ENCODE peak calls at places on chromosomes 5 and 9, in six cellular contexts. A is hepatocyte, L is SJSA1, U is upper lobe of right lung, P is IMR-90, W is A549. C is an unnamed sample.

GRCh38 chr5:8953911-8954310 is 592.0 kb downstream of the SEMA5A start:
- DNase-seq in L (no peak), U (no peak), A (no peak), W (no peak), P (peak; percentile 2), C (no peak)

GRCh38 chr9:137724114-137724445 is 105.3 kb downstream of the EHMT1 start:
- DNase-seq in U (no peak), L (no peak), P (peak; percentile 18), W (no peak), A (peak; percentile 63), C (no peak)

GRCh38 chr5:93281980-93282772 is 298.8 kb downstream of the NR2F1-AS1 start:
- DNase-seq in P (no peak), A (no peak), L (no peak), U (no peak), W (no peak), C (no peak)

GRCh38 chr9:696332-697090 is 145.0 kb upstream of the DMRT1 start:
- DNase-seq in P (peak; percentile 76), U (no peak), L (peak; percentile 54), A (peak; percentile 63), W (peak; percentile 33), C (peak; percentile 36)

GRCh38 chr5:163079618-163080017 is 357.8 kb upstream of the CCNG1 start:
- DNase-seq in L (no peak), A (no peak), P (no peak), U (no peak), W (no peak), C (peak; percentile 26)

GRCh38 chr9:2676466-2676865 is 40.8 kb upstream of the KCNV2 start:
- DNase-seq in A (no peak), U (no peak), L (no peak), P (no peak), W (no peak), C (peak; percentile 50)

GRCh38 chr5:77777281-77777892 is 1.2 kb upstream of the TBCA start:
- DNase-seq in P (peak; percentile 49), L (no peak), A (peak; percentile 69), W (no peak), U (no peak), C (peak; percentile 62)

GRCh38 chr5:128551476-128551875 is 13.4 kb upstream of the FBN2 start:
- DNase-seq in U (no peak), P (peak; percentile 24), W (no peak), L (no peak), A (no peak), C (no peak)

GRCh38 chr9:37413311-37413710 is 9.2 kb upstream of the GRHPR start:
- DNase-seq in U (no peak), W (no peak), P (no peak), L (no peak), A (no peak), C (peak; percentile 51)

GRCh38 chr5:116454417-116454927 is 120.2 kb downstream of the SEMA6A start:
- DNase-seq in U (no peak), L (peak; percentile 94), P (peak; percentile 92), W (no peak), A (peak; percentile 53), C (peak; percentile 94)

GRCh38 chr5:111493031-111493430 is 19.3 kb downstream of the STARD4 start:
- DNase-seq in L (no peak), W (no peak), A (no peak), U (no peak), P (no peak), C (no peak)

GRCh38 chr5:94021246-94021645 is 279.8 kb upstream of the POU5F2 start:
- DNase-seq in P (peak; percentile 74), A (no peak), W (peak; percentile 64), L (no peak), U (no peak), C (no peak)

GRCh38 chr5:93782978-93783377 is 41.6 kb upstream of the POU5F2 start:
- DNase-seq in A (no peak), W (no peak), U (no peak), P (peak; percentile 68), L (no peak), C (no peak)

GRCh38 chr9:22036866-22037626 is 27.9 kb upstream of the CDKN2B start:
- DNase-seq in P (peak; percentile 48), U (no peak), W (no peak), A (no peak), L (no peak), C (no peak)

GRCh38 chr5:52896524-52897237 is 92.5 kb upstream of the ITGA2 start:
- DNase-seq in A (no peak), P (no peak), W (no peak), L (no peak), U (no peak), C (no peak)

GRCh38 chr9:5621327-5621726 is 7.6 kb upstream of the RIC1 start:
- DNase-seq in U (no peak), A (no peak), L (peak; percentile 46), P (peak; percentile 87), W (peak; percentile 12), C (no peak)

GRCh38 chr9:137163101-137163661 is 6.7 kb downstream of the LRRC26 start:
- DNase-seq in U (no peak), A (no peak), L (no peak), W (no peak), P (no peak), C (no peak)

GRCh38 chr5:67063791-67064190 is 132.8 kb downstream of the CD180 start:
- DNase-seq in P (peak; percentile 86), A (no peak), U (no peak), W (no peak), L (no peak), C (no peak)

GRCh38 chr5:169753795-169754194 is 116.7 kb downstream of the DOCK2 start:
- DNase-seq in U (no peak), W (no peak), P (peak; percentile 75), L (no peak), A (no peak), C (no peak)

GRCh38 chr9:129310666-129311350 is 132.7 kb upstream of the IER5L start:
- DNase-seq in P (peak; percentile 44), A (no peak), W (no peak), U (peak; percentile 10), L (no peak), C (no peak)

GRCh38 chr5:159181152-159181551 is 28.2 kb downstream of the RNF145 start:
- DNase-seq in U (no peak), P (peak; percentile 46), L (no peak), A (no peak), W (no peak), C (no peak)

GRCh38 chr5:1633605-1634336 is 110.0 kb upstream of the LPCAT1 start:
- DNase-seq in A (peak; percentile 91), U (peak; percentile 91), W (peak; percentile 49), L (no peak), P (peak; percentile 36), C (peak; percentile 52)

GRCh38 chr5:95817430-95817829 is 5.1 kb downstream of the GLRX start:
- DNase-seq in P (peak; percentile 76), L (peak; percentile 60), W (no peak), U (no peak), A (no peak), C (peak; percentile 86)

GRCh38 chr9:4548796-4549725 is 58.8 kb downstream of the SLC1A1 start:
- DNase-seq in L (no peak), P (no peak), W (peak; percentile 23), U (peak; percentile 65), A (peak; percentile 30), C (peak; percentile 12)

GRCh38 chr5:10595305-10595677 is 31.4 kb downstream of the ANKRD33B start:
- DNase-seq in U (no peak), A (no peak), P (peak; percentile 44), L (peak; percentile 38), W (no peak), C (peak; percentile 48)

GRCh38 chr9:70232476-70232875 is 26.3 kb upstream of the SMC5 start:
- DNase-seq in L (no peak), P (no peak), A (no peak), W (no peak), U (no peak), C (no peak)

GRCh38 chr5:142009886-142010285 is 2.9 kb downstream of the GNPDA1 start:
- DNase-seq in A (no peak), W (no peak), P (no peak), L (no peak), U (no peak), C (no peak)

DNA sequence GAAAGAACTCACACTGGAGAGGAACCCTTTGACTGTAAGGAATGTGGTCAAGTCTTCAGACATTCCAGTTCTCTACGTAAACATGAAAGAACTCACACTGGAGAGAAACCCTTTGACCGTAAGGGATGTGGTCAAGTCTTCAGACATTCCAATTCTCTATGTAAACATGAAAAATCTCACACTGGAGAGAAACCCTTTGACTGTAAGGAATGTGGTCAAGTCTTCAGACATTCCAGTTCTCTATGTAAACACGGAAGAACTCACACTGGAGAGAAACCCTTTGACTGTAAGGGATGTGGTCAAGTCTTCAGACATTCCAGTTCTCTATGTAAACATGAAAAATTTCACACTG is 32.6 kb downstream of the MAPK9 start:
- DNase-seq in A (no peak), P (peak; percentile 1), L (no peak), W (no peak), U (no peak), C (no peak)
- H3K9me3 ChIP-seq in A (peaks cover 59% of the 10 kb centered on the region), P (peaks cover 73% of the 10 kb centered on the region), L (peaks cover 60% of the 10 kb centered on the region), W (peaks cover 97% of the 10 kb centered on the region), U (peaks cover 99% of the 10 kb centered on the region), C (peaks cover 43% of the 10 kb centered on the region)

DNA sequence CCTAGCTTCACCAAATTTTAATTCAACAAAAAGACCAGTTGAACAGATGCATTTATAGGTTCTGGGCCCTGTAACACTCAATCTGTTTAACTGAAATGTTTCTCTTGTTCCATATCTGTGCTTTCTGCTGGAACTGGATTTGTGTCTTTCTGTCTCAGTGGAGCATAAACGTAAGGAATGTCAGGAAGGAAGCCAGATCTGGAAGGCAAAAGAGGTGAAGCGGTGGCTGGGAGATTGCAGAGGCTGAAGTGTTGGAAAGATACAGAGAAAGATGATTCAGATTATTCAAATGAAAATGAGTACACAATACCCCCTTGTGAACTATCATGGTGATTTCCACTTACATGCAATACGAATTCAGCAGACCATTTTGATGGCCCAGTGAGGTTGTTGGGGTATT is 406.8 kb downstream of the BRINP1 start:
- DNase-seq in W (no peak), A (no peak), U (no peak), P (no peak), L (no peak), C (no peak)
- H3K9me3 ChIP-seq in W (no peaks in the 10 kb centered on the region), A (no peaks in the 10 kb centered on the region), U (no peaks in the 10 kb centered on the region), P (peaks cover 2% of the 10 kb centered on the region), L (no peaks in the 10 kb centered on the region), C (peaks cover 6% of the 10 kb centered on the region)

DNA sequence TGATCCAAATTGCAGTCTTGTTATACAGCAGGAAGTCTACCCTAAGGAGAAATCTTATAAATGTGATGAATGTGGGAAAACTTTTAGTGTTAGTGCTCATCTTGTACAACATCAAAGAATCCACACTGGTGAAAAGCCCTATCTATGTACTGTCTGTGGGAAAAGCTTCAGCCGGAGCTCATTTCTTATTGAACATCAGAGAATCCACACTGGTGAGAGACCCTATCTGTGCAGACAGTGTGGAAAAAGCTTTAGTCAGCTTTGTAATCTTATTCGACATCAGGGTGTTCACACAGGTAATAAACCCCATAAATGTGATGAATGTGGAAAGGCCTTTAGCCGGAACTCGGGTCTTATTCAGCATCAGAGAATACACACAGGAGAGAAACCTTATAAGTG is 10.4 kb downstream of the ZNF189 start:
- DNase-seq in P (peak; percentile 20), W (no peak), A (no peak), U (no peak), L (no peak), C (no peak)
- H3K9me3 ChIP-seq in P (peaks cover 66% of the 10 kb centered on the region), W (peaks cover 96% of the 10 kb centered on the region), A (peaks cover 92% of the 10 kb centered on the region), U (peaks cover 84% of the 10 kb centered on the region), L (peaks cover 32% of the 10 kb centered on the region), C (peaks cover 56% of the 10 kb centered on the region)

DNA sequence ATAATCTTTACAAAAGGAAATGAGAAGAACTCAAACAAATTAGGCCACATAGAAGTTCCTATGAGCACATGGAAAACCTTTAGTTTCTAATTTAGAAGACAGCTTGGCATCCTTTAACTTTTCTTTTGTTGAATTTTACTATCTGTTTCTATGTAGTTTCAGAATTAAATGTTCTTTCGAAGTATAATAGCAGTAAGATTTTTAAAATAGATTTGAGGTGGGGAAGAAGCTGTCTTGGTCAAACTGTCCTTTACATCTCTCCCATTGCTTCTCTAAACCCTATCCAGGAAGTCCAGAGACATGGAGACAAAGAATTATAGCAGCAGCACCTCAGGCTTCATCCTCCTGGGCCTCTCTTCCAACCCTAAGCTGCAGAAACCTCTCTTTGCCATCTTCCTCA is at the start of gene OR1L4:
- DNase-seq in W (no peak), U (no peak), L (no peak), P (no peak), A (no peak), C (no peak)
- H3K9me3 ChIP-seq in W (peaks cover 25% of the 10 kb centered on the region), U (peaks cover 36% of the 10 kb centered on the region), L (peaks cover 2% of the 10 kb centered on the region), P (peaks cover 19% of the 10 kb centered on the region), A (no peaks in the 10 kb centered on the region), C (peaks cover 10% of the 10 kb centered on the region)

C was measured in SJCRH30.